ENCODE peak calls at places on chromosomes 4 and X, in nine cellular contexts. L, T, R, U, C, G, B, S and M are unnamed samples.
A peak's percentile ranks its signal among the peaks of the same experiment; 100 is the strongest.

GRCh38 chr4:7872264-7872771 is 67.3 kb downstream of the AFAP1 start:
- DNase-seq in S (peak; percentile 90), R (peak; percentile 96), U (peak; percentile 84), T (peak; percentile 89), L (no peak), C (peak; percentile 59), G (no peak), B (peak; percentile 88), M (peak; percentile 52)

GRCh38 chr4:146478009-146478408 is 43.7 kb downstream of the SLC10A7 start:
- DNase-seq in L (no peak), T (no peak), B (no peak), C (no peak), G (no peak), S (no peak), U (no peak), R (no peak), M (peak; percentile 28)

GRCh38 chrX:19909761-19910160 is 22.4 kb upstream of the SH3KBP1 start:
- DNase-seq in S (no peak), L (no peak), G (no peak), T (no peak), C (no peak), U (no peak), R (no peak), B (no peak), M (no peak)

GRCh38 chrX:19956923-19957322 is 33.9 kb downstream of the BCLAF3 start:
- DNase-seq in S (no peak), L (no peak), T (no peak), B (no peak), C (peak; percentile 20), U (no peak), R (peak; percentile 55), G (no peak), M (no peak)

GRCh38 chrX:47817421-47817820 is 19.3 kb upstream of the ZNF81 start:
- DNase-seq in B (no peak), S (no peak), L (peak; percentile 51), U (no peak), G (no peak), R (no peak), T (no peak), C (no peak), M (no peak)

GRCh38 chr4:56215901-56216300 is 171.4 kb downstream of the AASDH start:
- DNase-seq in U (peak; percentile 70), S (no peak), C (no peak), T (peak; percentile 85), R (peak; percentile 78), L (peak; percentile 74), B (peak; percentile 8), G (peak; percentile 42), M (no peak)

GRCh38 chr4:182447938-182448280 is 204.7 kb downstream of the TENM3 start:
- DNase-seq in G (no peak), U (no peak), B (peak; percentile 5), T (no peak), C (no peak), S (no peak), R (no peak), L (no peak), M (peak; percentile 38)

GRCh38 chr4:145326491-145326890 is 146.1 kb upstream of the OTUD4 start:
- DNase-seq in L (no peak), U (no peak), T (no peak), C (no peak), R (peak; percentile 31), S (no peak), B (no peak), G (no peak), M (no peak)

GRCh38 chrX:51569561-51569960 is 49.2 kb downstream of the CENPVL3 start:
- DNase-seq in L (no peak), T (no peak), S (no peak), R (no peak), B (no peak), U (no peak), G (no peak), C (no peak), M (no peak)

GRCh38 chr4:117137143-117137542 is 51.8 kb upstream of the TRAM1L1 start:
- DNase-seq in G (no peak), U (peak; percentile 64), T (peak; percentile 55), S (peak; percentile 31), B (peak; percentile 60), L (no peak), C (no peak), R (peak; percentile 92), M (no peak)

GRCh38 chrX:14027511-14028019 is 2.1 kb downstream of the GEMIN8 start:
- DNase-seq in C (no peak), L (no peak), S (no peak), T (peak; percentile 58), U (peak; percentile 87), G (no peak), R (peak; percentile 86), B (peak; percentile 78), M (no peak)

GRCh38 chr4:119028296-119028695 is 107.3 kb upstream of the MYOZ2 start:
- DNase-seq in C (no peak), R (no peak), L (no peak), S (no peak), U (no peak), G (no peak), T (no peak), B (no peak), M (no peak)

GRCh38 chr4:6765703-6766102 is 16.8 kb upstream of the KIAA0232 start:
- DNase-seq in T (no peak), C (no peak), B (no peak), R (no peak), S (no peak), G (no peak), L (no peak), U (no peak), M (no peak)

GRCh38 chrX:120768254-120768653 is 107.4 kb downstream of the CT47B1 start:
- DNase-seq in S (no peak), L (no peak), B (no peak), C (no peak), U (no peak), G (no peak), R (no peak), T (no peak), M (no peak)

GRCh38 chr4:95510145-95510544 is 38.6 kb downstream of the UNC5C start:
- DNase-seq in T (peak; percentile 68), R (peak; percentile 16), U (peak; percentile 72), C (no peak), G (no peak), B (no peak), S (no peak), L (no peak), M (no peak)

GRCh38 chrX:136953867-136954787 is 73.6 kb upstream of the RBMX start:
- DNase-seq in G (peak; percentile 63), U (peak; percentile 80), L (peak; percentile 80), C (peak; percentile 68), R (peak; percentile 41), T (peak; percentile 80), S (peak; percentile 23), B (peak; percentile 37), M (peak; percentile 71)

GRCh38 chrX:136950206-136950605 is 69.7 kb upstream of the RBMX start:
- DNase-seq in B (no peak), R (no peak), L (no peak), S (no peak), C (no peak), G (no peak), U (no peak), T (no peak), M (no peak)

DNA sequence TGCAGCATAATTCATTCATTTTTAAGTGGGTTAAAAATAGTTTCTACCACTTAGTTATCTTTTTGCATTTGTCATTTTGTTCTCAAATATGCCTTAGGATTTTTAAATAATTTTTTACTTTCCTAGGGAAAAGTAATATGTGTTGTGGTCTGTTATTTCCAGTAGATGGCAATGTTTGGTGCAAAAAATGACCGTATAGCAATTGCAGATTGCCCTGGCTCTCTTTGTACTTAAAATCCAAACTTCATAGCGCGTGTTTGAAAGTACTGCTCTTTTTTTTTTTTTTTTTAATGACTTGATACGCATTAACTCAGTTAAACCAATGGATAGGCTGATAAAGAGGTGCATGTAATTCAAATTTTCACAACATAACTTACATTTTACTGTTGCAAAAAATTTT is 74.4 kb upstream of the RBMX start:
- DNase-seq in G (no peak), L (no peak), R (peak; percentile 12), B (peak; percentile 11), C (no peak), S (no peak), U (peak; percentile 62), T (peak; percentile 61), M (no peak)
- TF ChIP-seq CTCF in G (peak; percentile 53), L (no peak), R (peak; percentile 35), B (peak; percentile 31), C (no peak), S (peak; percentile 3), U (peak; percentile 19), T (peak; percentile 45), M (peak; percentile 16)

DNA sequence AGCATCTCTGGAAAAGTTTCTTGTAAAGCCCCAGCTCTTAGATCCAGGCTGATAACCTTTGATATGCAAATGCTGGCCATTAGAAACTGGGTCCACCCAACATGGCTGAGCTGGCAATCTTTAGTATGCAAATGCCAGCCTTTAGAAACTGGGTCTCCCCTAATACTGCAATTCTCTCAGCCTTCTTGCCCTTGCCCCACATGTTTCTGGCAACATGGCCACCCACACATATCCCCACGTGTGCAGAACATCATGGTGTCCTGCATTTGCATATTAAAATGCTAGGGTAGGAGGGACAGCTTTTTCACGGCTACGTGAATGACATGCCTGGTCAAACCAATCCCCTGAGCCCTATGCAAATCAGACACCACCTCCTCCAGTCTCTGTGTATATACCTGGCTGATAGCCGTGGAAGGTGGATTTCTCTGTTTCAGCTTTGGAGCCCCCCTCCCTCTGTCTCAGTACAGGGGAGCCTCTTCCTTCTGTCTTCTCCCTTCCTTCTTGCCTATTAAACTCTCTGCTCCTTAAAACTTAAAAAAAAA is 344.0 kb upstream of the NWD2 start:
- DNase-seq in U (no peak), L (no peak), C (no peak), G (peak; percentile 43), S (no peak), B (no peak), R (no peak), T (no peak), M (no peak)
- TF ChIP-seq CTCF in U (no peak), L (no peak), C (no peak), G (no peak), S (no peak), B (no peak), R (no peak), T (no peak), M (no peak)

GRCh38 chrX:50169717-50170116 is 31.1 kb downstream of the AKAP4 start:
- DNase-seq in C (no peak), R (no peak), T (no peak), G (no peak), L (no peak), S (no peak), B (no peak), U (no peak), M (no peak)

GRCh38 chrX:50167366-50167765 is 33.4 kb downstream of the AKAP4 start:
- DNase-seq in S (no peak), U (no peak), B (no peak), R (no peak), C (no peak), T (no peak), L (peak; percentile 9), G (no peak), M (no peak)

GRCh38 chrX:50165727-50166126 is 35.1 kb downstream of the AKAP4 start:
- DNase-seq in L (no peak), T (no peak), R (no peak), G (no peak), S (no peak), U (no peak), C (no peak), B (no peak), M (no peak)

GRCh38 chrX:50168305-50168704 is 32.5 kb downstream of the AKAP4 start:
- DNase-seq in S (no peak), G (no peak), L (no peak), R (no peak), C (no peak), B (no peak), T (peak; percentile 0), U (peak; percentile 31), M (no peak)
- TF ChIP-seq CTCF in S (no peak), G (no peak), L (no peak), R (no peak), C (no peak), B (no peak), T (no peak), U (no peak), M (no peak)

GRCh38 chrX:129823523-129823922 is 20.2 kb downstream of the ZDHHC9 start:
- DNase-seq in U (no peak), B (no peak), L (no peak), T (no peak), G (no peak), S (no peak), C (no peak), R (no peak), M (no peak)
- TF ChIP-seq CTCF in U (no peak), B (no peak), L (no peak), T (no peak), G (no peak), S (no peak), C (no peak), R (no peak), M (peak; percentile 4)